ENCODE peak calls at places on chromosomes 16 and 17, in ten cellular contexts. W is EH, R is SK-MEL-5, Z is EL, V is cardiac fibroblast, S is WTC11, N is MCF 10A, G is SW480, L is NCI-H1048, P is KBM-7. B is an unnamed sample.

GRCh38 chr16:89556750-89557149 is 3.7 kb upstream of the RPL13 start:
- DNase-seq in G (no peak), W (no peak), Z (no peak), V (no peak), R (no peak), S (no peak), L (no peak), N (no peak), P (no peak), B (no peak)

GRCh38 chr16:15782573-15783365 is 74.1 kb downstream of the MYH11 start:
- DNase-seq in W (no peak), V (no peak), S (peak), L (no peak), G (no peak), P (peak), N (no peak), Z (no peak), R (peak), B (no peak)

GRCh38 chr17:17749025-17749772 is 67.9 kb downstream of the RAI1 start:
- DNase-seq in V (peak), G (no peak), R (no peak), S (peak), Z (no peak), W (no peak), P (no peak), N (no peak), L (no peak), B (no peak)

GRCh38 chr17:64032081-64032480 is 11.6 kb upstream of the ICAM2 start:
- DNase-seq in N (no peak), G (peak), V (peak), S (no peak), R (no peak), L (no peak), P (no peak), Z (peak), W (peak), B (no peak)

GRCh38 chr17:76142044-76143041 is 1.3 kb upstream of the FOXJ1 start:
- DNase-seq in W (no peak), S (no peak), Z (no peak), G (no peak), P (peak), L (no peak), N (no peak), V (no peak), R (no peak), B (no peak)

GRCh38 chr17:28335959-28336871 is 654 bp downstream of the TNFAIP1 start:
- DNase-seq in L (peak), S (peak), N (peak), Z (peak), R (peak), V (peak), G (peak), P (peak), W (peak), B (no peak)

GRCh38 chr17:60481604-60482003 is 44.4 kb downstream of the APPBP2 start:
- DNase-seq in N (no peak), G (no peak), P (no peak), V (no peak), S (no peak), L (no peak), R (peak), W (no peak), Z (no peak), B (no peak)

GRCh38 chr17:36486204-36487194 is at the start of gene ZNHIT3:
- DNase-seq in R (peak), W (peak), S (peak), N (peak), Z (peak), V (peak), P (peak), G (peak), L (peak), B (peak)

GRCh38 chr17:82915697-82916027 is 75.8 kb upstream of the ZNF750 start:
- DNase-seq in G (no peak), R (no peak), Z (no peak), W (no peak), S (no peak), P (no peak), V (no peak), N (no peak), L (no peak), B (no peak)

GRCh38 chr17:79167486-79167885 is 92.9 kb downstream of the ENGASE start:
- DNase-seq in R (no peak), S (no peak), V (no peak), N (no peak), W (no peak), L (no peak), Z (no peak), G (no peak), P (no peak), B (no peak)

GRCh38 chr17:70906808-70907207 is 737.5 kb downstream of the KCNJ2 start:
- DNase-seq in Z (no peak), P (no peak), R (no peak), S (no peak), N (no peak), W (peak), L (no peak), G (peak), V (peak), B (no peak)

GRCh38 chr16:10751291-10751697 is 7.7 kb downstream of the NUBP1 start:
- DNase-seq in S (no peak), V (no peak), N (no peak), P (no peak), Z (no peak), G (no peak), R (no peak), L (no peak), W (no peak), B (no peak)